ENCODE peak calls at places on chromosomes 1 and 21, in five cellular contexts. H is GM20000, W is progenitor cell of endocrine pancreas, R is ELR, L is activated T-cell treated with anti-CD3 and anti-CD28 coated beads for 1 hour. P is an unnamed sample.

GRCh38 chr1:226687476-226687875 is 51.6 kb downstream of the ITPKB start:
- DNase-seq in R (no peak), L (peak; percentile 38), H (no peak), W (no peak), P (no peak)

GRCh38 chr21:40902299-40902698 is 55.3 kb upstream of the DSCAM start:
- DNase-seq in W (no peak), H (no peak), R (no peak), L (no peak), P (no peak)

GRCh38 chr1:65751961-65752360 is 40.7 kb upstream of the PDE4B start:
- DNase-seq in R (no peak), L (no peak), W (no peak), H (no peak), P (no peak)

GRCh38 chr1:20445956-20446355 is 40.1 kb downstream of the CAMK2N1 start:
- DNase-seq in L (no peak), R (no peak), W (no peak), H (no peak), P (no peak)

GRCh38 chr21:24223625-24224024 is 1383.7 kb downstream of the MRPL39 start:
- DNase-seq in H (no peak), W (no peak), R (peak; percentile 46), L (no peak), P (no peak)

GRCh38 chr1:3247521-3248031 is 178.6 kb downstream of the PRDM16 start:
- DNase-seq in L (no peak), R (no peak), W (no peak), H (no peak), P (no peak)

GRCh38 chr1:153395776-153396175 is 4.9 kb upstream of the S100A8 start:
- DNase-seq in R (no peak), H (no peak), L (no peak), W (no peak), P (no peak)

GRCh38 chr21:45556645-45557601 is 14.7 kb upstream of the SLC19A1 start:
- DNase-seq in R (peak; percentile 30), W (no peak), L (no peak), H (no peak), P (no peak)

GRCh38 chr1:53584446-53585102 is 125.4 kb downstream of the DMRTB1 start:
- DNase-seq in W (no peak), H (no peak), R (no peak), L (no peak), P (no peak)

P was measured in NAMALWA.